ENCODE peak calls at places on chromosome 11, in nine cellular contexts. L is upper lobe of right lung, D is dorsolateral prefrontal cortex, T is astrocyte, R is ovary, N is left ventricle myocardium inferior, H is AG04450, B is Peyer's patch, Q is nephron progenitor cell. Y is an unnamed sample.

GRCh38 chr11:67396258-67396581 is 4.4 kb downstream of the RAD9A start:
- DNase-seq in Q (no peak), R (no peak), L (no peak), H (no peak), N (no peak), D (no peak), T (no peak), B (no peak), Y (no peak)

GRCh38 chr11:16356057-16356750 is at the start of gene SOX6:
- DNase-seq in R (no peak), D (no peak), Q (no peak), B (no peak), H (no peak), T (peak; percentile 76), N (no peak), L (no peak), Y (no peak)

GRCh38 chr11:129608711-129609110 is 206.9 kb upstream of the TMEM45B start:
- DNase-seq in D (no peak), L (no peak), B (no peak), R (no peak), H (no peak), Q (no peak), N (no peak), T (no peak), Y (no peak)

GRCh38 chr11:112285918-112286317 is 25.3 kb upstream of the PLET1 start:
- DNase-seq in B (no peak), R (no peak), N (no peak), L (no peak), D (no peak), Q (no peak), H (no peak), T (peak; percentile 72), Y (no peak)

GRCh38 chr11:4095509-4096230 is 1.1 kb downstream of the RRM1 start:
- DNase-seq in R (no peak), Q (no peak), N (no peak), B (no peak), T (peak; percentile 49), D (no peak), H (no peak), L (no peak), Y (peak; percentile 31)

GRCh38 chr11:60929774-60930173 is 5.5 kb downstream of the TMEM132A start:
- DNase-seq in L (peak; percentile 20), B (no peak), R (no peak), H (no peak), D (no peak), Q (no peak), N (no peak), T (no peak), Y (no peak)

GRCh38 chr11:60130496-60130895 is 42.0 kb downstream of the MS4A2 start:
- DNase-seq in T (no peak), D (no peak), R (no peak), N (no peak), B (no peak), Q (peak; percentile 18), H (no peak), L (no peak), Y (no peak)

GRCh38 chr11:89452780-89453179 is 38.4 kb downstream of the NOX4 start:
- DNase-seq in B (no peak), Q (no peak), T (no peak), R (no peak), N (no peak), D (no peak), L (no peak), H (no peak), Y (no peak)

GRCh38 chr11:103086461-103086860 is 5.5 kb downstream of the DCUN1D5 start:
- DNase-seq in H (no peak), T (peak; percentile 42), R (no peak), B (no peak), Q (no peak), D (no peak), N (no peak), L (no peak), Y (no peak)

GRCh38 chr11:17601206-17602075 is 54.4 kb downstream of the OTOG start:
- DNase-seq in T (no peak), N (no peak), D (no peak), L (no peak), H (no peak), Q (peak; percentile 60), R (no peak), B (no peak), Y (no peak)

GRCh38 chr11:125426818-125427528 is 69.1 kb downstream of the FEZ1 start:
- DNase-seq in B (no peak), Q (no peak), N (no peak), T (no peak), D (no peak), L (peak; percentile 30), H (no peak), R (no peak), Y (no peak)

GRCh38 chr11:66183581-66184048 is 84.8 kb upstream of the RAB1B start:
- DNase-seq in L (no peak), N (no peak), H (no peak), Q (no peak), R (no peak), D (no peak), T (no peak), B (no peak), Y (no peak)

GRCh38 chr11:126628790-126629621 is 273.5 kb downstream of the ST3GAL4 start:
- DNase-seq in R (no peak), Q (no peak), H (peak; percentile 1), D (peak; percentile 9), B (no peak), T (no peak), N (no peak), L (no peak), Y (peak; percentile 88)
- TF ChIP-seq CTCF in R (no peak), Q (no peak), H (peak; percentile 13), D (no peak), B (no peak), T (no peak), N (no peak), L (no peak), Y (peak; percentile 58)

DNA sequence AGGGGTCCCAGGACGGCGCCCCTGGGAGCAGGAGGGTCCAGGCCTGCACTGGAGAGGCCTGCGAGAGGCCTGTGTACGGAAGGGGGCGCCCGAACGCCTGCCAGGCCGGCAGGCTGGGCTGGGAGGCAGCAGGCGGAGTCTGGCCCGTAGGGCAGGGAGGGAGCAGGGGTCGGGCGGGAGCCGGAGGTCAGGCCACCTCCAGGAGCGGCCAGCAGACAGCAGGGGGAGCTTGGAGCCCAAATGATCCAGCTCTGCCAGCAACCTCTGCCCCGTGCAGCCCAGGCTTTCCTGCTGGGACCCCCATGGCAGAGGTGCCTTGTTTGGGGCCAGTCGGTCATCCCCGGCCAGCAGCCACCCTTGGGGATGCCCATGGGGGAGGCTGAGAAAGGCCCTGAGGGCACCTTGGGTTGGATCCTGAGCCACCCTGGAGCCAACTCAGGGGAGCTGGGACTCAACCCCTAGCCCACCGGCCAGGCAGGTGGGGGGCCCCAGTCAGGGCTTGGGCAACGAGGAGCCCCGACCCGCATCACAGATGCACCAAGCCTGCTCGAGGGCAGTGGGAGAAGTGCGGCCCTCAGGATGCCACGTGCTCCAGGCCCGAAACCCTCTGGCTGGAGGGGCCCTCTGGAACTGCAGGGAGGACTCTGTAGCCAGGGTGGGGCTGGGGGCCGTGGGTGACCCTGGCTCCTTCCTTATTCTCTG is 9.6 kb upstream of the SYT8 start:
- DNase-seq in R (no peak), N (peak; percentile 50), L (peak; percentile 87), T (no peak), H (no peak), Q (peak; percentile 94), B (no peak), D (no peak), Y (no peak)
- TF ChIP-seq CTCF in R (no peak), N (peak; percentile 54), L (peak; percentile 56), T (peak; percentile 19), H (peak; percentile 31), Q (peak; percentile 86), B (peak; percentile 62), D (peak; percentile 7), Y (no peak)

GRCh38 chr11:22246992-22247391 is 54.1 kb downstream of the ANO5 start:
- DNase-seq in D (no peak), H (no peak), L (no peak), B (no peak), Q (no peak), T (no peak), N (no peak), R (no peak), Y (no peak)

GRCh38 chr11:22244986-22245592 is 52.2 kb downstream of the ANO5 start:
- DNase-seq in H (peak; percentile 1), D (peak; percentile 2), L (no peak), B (no peak), N (peak; percentile 15), T (peak; percentile 19), R (peak; percentile 8), Q (peak; percentile 51), Y (peak; percentile 7)
- TF ChIP-seq CTCF in H (peak; percentile 67), D (peak; percentile 56), L (peak; percentile 63), B (peak; percentile 57), N (peak; percentile 70), T (peak; percentile 62), R (peak; percentile 9), Q (peak; percentile 75), Y (peak; percentile 68)

GRCh38 chr11:25734592-25735211 is 597.2 kb upstream of the ANO3 start:
- DNase-seq in H (no peak), B (no peak), T (peak; percentile 3), N (no peak), D (no peak), L (no peak), R (no peak), Q (peak; percentile 8), Y (no peak)

GRCh38 chr11:25737071-25737675 is 594.8 kb upstream of the ANO3 start:
- DNase-seq in H (no peak), N (no peak), Q (no peak), L (no peak), B (no peak), R (no peak), T (no peak), D (no peak), Y (no peak)

DNA sequence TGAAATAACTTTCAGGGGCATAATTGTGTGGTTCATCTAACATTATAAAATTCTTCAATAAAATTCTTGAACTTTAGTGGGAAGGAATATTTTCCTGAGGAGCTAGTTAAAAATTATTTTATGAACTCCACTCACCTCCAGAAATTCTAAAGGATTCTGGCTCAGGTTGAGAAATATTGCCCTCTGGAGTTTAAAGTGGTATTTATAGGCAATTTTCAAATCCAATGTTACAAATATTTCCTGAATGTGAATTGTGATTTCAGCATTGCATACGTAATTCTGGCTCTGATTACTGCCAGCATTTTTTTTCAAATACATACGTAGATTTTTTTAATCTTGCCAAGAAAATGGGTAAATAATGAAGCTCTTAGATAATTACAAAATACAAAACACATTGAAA is 598.2 kb upstream of the ANO3 start:
- DNase-seq in Q (no peak), L (no peak), H (no peak), D (no peak), R (no peak), B (no peak), T (no peak), N (no peak), Y (no peak)
- TF ChIP-seq CTCF in Q (peak; percentile 8), L (peak; percentile 19), H (peak; percentile 11), D (peak; percentile 12), R (no peak), B (no peak), T (no peak), N (no peak), Y (peak; percentile 11)

DNA sequence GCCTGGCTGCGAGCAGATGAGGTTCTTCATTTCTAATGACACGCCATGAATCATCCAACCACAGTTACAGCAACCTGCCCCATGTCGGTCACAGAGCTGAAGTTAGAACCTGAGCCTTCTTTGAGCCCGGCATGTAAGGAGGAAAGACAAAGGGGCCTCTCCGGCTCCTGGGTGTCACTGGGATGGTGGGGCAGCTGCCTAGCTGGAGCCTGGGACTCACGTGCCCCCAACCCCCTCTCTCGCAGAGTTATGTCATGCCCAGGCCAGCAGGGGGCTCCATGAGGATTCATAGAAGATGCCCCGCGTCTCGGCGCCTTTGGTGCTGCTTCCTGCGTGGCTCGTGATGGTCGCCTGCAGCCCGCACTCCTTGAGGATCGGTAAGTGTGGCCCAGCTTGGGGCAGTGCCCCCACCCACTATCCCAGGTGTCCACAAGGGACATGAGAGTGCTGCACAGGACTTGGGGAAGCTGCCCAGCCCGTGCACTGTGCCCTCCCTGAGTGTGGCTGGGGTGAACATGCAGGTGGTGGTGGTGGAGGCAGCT is 148.5 kb downstream of the GRIK4 start:
- DNase-seq in D (no peak), R (no peak), H (no peak), Q (peak; percentile 55), N (no peak), L (no peak), B (no peak), T (peak; percentile 21), Y (no peak)
- TF ChIP-seq CTCF in D (peak; percentile 24), R (no peak), H (peak; percentile 32), Q (peak; percentile 38), N (peak; percentile 52), L (peak; percentile 39), B (peak; percentile 48), T (peak; percentile 17), Y (peak; percentile 28)

Y was measured in AG09319.